ENCODE peak calls at places on chromosome 10, in four cellular contexts. Y is upper lobe of right lung, C is fibroblast of lung, G is HCT116. W is an unnamed sample. For H3K4me1, the result is how much of the 10 kb centered on the place peaks cover.

GRCh38 chr10:58104419-58104818 is 163.3 kb downstream of the IPMK start:
- DNase-seq in Y (no peak), C (peak), G (no peak), W (no peak)

GRCh38 chr10:31384589-31384949 is 65.6 kb downstream of the ZEB1 start:
- DNase-seq in Y (no peak), G (no peak), C (peak), W (no peak)

GRCh38 chr10:58326967-58327381 is 7.8 kb upstream of the UBE2D1 start:
- DNase-seq in G (no peak), C (peak), Y (no peak), W (peak)

GRCh38 chr10:23351914-23352313 is 7.3 kb upstream of the C10orf67 start:
- DNase-seq in Y (no peak), C (peak), G (no peak), W (no peak)

GRCh38 chr10:62433901-62434300 is 59.7 kb downstream of the ZNF365 start:
- DNase-seq in G (no peak), Y (no peak), C (no peak), W (no peak)

GRCh38 chr10:47024046-47024322 is 112.8 kb downstream of the PTPN20 start:
- DNase-seq in G (no peak), Y (no peak), C (no peak), W (no peak)

GRCh38 chr10:19832624-19833507 is 16.6 kb downstream of the PLXDC2 start:
- DNase-seq in Y (no peak), G (no peak), C (peak), W (no peak)

GRCh38 chr10:1373287-1373686 is 317.1 kb downstream of the WDR37 start:
- DNase-seq in G (no peak), Y (no peak), C (no peak), W (no peak)

GRCh38 chr10:33743429-33743857 is 409.0 kb upstream of the NRP1 start:
- DNase-seq in G (no peak), C (no peak), Y (no peak), W (no peak)

GRCh38 chr10:20988357-20988983 is 91.4 kb upstream of the NEBL start:
- DNase-seq in C (no peak), Y (no peak), G (no peak), W (no peak)

GRCh38 chr10:129120441-129120840 is 346.6 kb upstream of the MGMT start:
- DNase-seq in G (no peak), Y (no peak), C (no peak), W (no peak)

GRCh38 chr10:129047001-129047400 is 420.0 kb upstream of the MGMT start:
- DNase-seq in C (no peak), Y (no peak), G (no peak), W (no peak)

GRCh38 chr10:43969506-43969905 is 320.8 kb upstream of the ZNF32 start:
- DNase-seq in Y (peak), C (no peak), G (no peak), W (no peak)

GRCh38 chr10:83075395-83076072 is 1063.8 kb upstream of the GHITM start:
- DNase-seq in C (peak), G (no peak), Y (no peak), W (no peak)

GRCh38 chr10:15515207-15515606 is 144.1 kb upstream of the FAM171A1 start:
- DNase-seq in Y (no peak), C (no peak), G (no peak), W (no peak)

DNA sequence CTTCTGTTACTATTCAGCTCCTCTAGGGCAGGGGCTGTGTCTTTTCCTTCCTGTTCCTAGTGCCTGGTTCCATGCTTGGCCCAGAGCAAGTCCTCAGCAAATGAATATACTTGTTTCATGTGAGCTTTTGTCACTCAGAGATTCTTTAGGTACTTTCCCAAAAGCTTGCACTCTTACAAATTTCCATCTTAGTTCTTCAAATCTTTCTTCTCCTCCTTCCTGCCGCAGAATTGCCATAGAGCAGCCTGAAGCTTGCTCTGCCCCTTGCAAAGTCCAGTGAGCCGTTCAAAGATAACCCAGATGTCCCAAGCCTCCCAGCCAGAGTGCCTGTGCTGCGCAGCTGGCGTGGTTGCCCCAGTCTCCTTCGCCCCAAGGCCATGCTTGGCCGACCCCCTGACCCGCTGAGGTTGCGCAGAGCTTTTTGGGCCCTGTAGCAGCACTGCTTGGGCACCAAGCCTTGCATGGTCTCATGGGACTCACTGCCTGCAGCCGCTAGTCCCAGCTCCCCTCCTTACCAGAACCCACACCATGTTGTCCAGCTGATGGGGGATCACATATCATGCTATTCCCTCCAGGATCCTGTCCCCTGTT is 20.7 kb downstream of the CHST3 start:
- DNase-seq in Y (peak), C (no peak), G (no peak), W (no peak)
- H3K4me1 ChIP-seq in Y (half or more), C (under half), G (under half), W (under half)

GRCh38 chr10:98076086-98076485 is 45.7 kb upstream of the CRTAC1 start:
- DNase-seq in Y (no peak), G (no peak), C (no peak), W (no peak)
- H3K4me1 ChIP-seq in Y (under half), G (under half), C (under half), W (under half)

GRCh38 chr10:79088613-79089355 is 20.0 kb downstream of the ZMIZ1 start:
- DNase-seq in Y (no peak), G (no peak), C (no peak), W (peak)

GRCh38 chr10:79092292-79092896 is 23.6 kb downstream of the ZMIZ1 start:
- DNase-seq in G (no peak), Y (no peak), C (no peak), W (no peak)

GRCh38 chr10:79089579-79090110 is 20.9 kb downstream of the ZMIZ1 start:
- DNase-seq in G (no peak), C (no peak), Y (no peak), W (no peak)

GRCh38 chr10:79088176-79088575 is 19.4 kb downstream of the ZMIZ1 start:
- DNase-seq in G (no peak), C (no peak), Y (peak), W (peak)

GRCh38 chr10:79090134-79090803 is 21.5 kb downstream of the ZMIZ1 start:
- DNase-seq in C (peak), G (no peak), Y (no peak), W (peak)
- H3K4me1 ChIP-seq in C (under half), G (under half), Y (half or more), W (half or more)

GRCh38 chr10:96261132-96261531 is 10.2 kb downstream of the BLNK start:
- DNase-seq in G (no peak), Y (no peak), C (no peak), W (no peak)
- H3K4me1 ChIP-seq in G (under half), Y (under half), C (under half), W (under half)

GRCh38 chr10:28555358-28555757 is 22.4 kb downstream of the WAC start:
- DNase-seq in Y (no peak), G (no peak), C (no peak), W (no peak)

GRCh38 chr10:28553963-28554362 is 21.0 kb downstream of the WAC start:
- DNase-seq in Y (no peak), C (no peak), G (no peak), W (no peak)

GRCh38 chr10:28556142-28556541 is 23.2 kb downstream of the WAC start:
- DNase-seq in Y (no peak), G (no peak), C (no peak), W (no peak)

GRCh38 chr10:28552775-28553174 is 19.9 kb downstream of the WAC start:
- DNase-seq in C (no peak), G (no peak), Y (no peak), W (no peak)

DNA sequence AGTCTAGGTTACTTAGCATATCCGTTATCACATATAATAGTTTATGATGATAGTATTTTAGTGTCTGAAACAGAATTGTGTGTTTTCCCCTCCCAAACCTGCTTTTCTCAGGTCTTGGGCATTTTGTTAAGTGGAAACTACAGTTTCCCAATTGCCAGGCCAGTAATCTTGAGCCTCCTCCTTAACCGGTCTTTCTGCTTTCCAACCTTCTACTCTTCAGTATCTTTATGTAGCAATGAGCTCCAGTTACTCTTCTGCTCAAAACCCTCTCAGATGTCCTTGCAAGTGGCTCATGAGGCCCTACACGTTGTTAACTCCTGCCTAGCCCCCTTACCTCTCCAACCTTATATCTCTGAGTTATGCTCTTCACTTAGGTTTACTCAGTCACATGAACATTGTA is 22.0 kb downstream of the WAC start:
- DNase-seq in Y (no peak), G (no peak), C (no peak), W (no peak)
- H3K4me1 ChIP-seq in Y (half or more), G (under half), C (under half), W (under half)

GRCh38 chr10:3091921-3092320 is 24.6 kb downstream of the PFKP start:
- DNase-seq in G (no peak), C (no peak), Y (no peak), W (no peak)
- H3K4me1 ChIP-seq in G (half or more), C (under half), Y (under half), W (half or more)

GRCh38 chr10:130986828-130987227 is 324.7 kb downstream of the TCERG1L start:
- DNase-seq in Y (no peak), C (no peak), G (no peak), W (no peak)
- H3K4me1 ChIP-seq in Y (under half), C (under half), G (under half), W (under half)

DNA sequence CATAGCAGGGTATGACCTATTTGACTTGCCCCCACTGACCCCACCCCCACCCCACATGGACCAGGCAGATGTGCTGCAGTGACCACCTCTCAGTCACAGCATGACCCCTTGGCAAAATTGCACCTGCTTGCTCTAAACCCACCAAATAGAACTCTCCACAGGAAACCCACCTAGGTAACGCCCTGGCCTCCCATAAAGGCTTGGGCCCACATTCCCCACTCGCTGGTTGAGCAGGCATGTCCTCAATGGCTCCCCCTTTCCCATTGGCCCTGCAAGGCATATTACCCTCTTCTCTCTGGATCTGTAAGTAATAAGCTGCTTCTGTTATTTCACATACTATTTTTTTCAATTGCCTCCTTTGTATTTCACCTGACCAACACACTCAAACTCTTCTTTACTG is 2.7 kb downstream of the IFIT1 start:
- DNase-seq in Y (no peak), G (no peak), C (no peak), W (no peak)
- H3K4me1 ChIP-seq in Y (under half), G (under half), C (under half), W (under half)

DNA sequence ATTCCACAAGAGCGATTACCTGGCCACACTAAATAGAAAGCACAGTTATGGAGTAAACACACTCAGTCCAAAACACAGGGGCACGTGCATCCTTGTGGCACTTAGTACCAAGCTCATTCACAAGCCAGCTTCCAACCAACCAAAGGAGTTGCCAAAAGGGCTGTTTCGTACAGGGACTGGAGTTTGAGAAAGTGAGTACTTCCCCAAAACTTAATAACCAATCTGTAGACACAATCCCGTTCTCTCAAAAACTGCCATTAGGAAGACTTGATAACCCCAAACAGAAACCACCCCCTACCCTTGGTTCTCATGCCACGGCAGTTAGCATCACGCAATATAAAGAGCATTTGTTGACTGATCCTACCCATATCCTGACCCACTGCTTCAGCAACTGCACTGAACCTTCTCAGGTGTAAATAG is 166.2 kb upstream of the ASAH2 start:
- DNase-seq in G (no peak), Y (no peak), C (no peak), W (no peak)
- H3K4me1 ChIP-seq in G (under half), Y (under half), C (under half), W (half or more)

W was measured in left lung.